ENCODE peak calls at places on chromosomes 5 and 9, in six cellular contexts. N, Y, T, S, R and F are unnamed samples.

GRCh38 chr5:177100714-177101121 is 14.0 kb downstream of the FGFR4 start:
- DNase-seq in N (no peak), Y (no peak), T (no peak), S (no peak), R (no peak), F (no peak)

GRCh38 chr5:74639538-74640449 is 734 bp downstream of the ENC1 start:
- DNase-seq in N (peak; percentile 46), Y (no peak), T (peak; percentile 64), S (no peak), R (no peak), F (peak; percentile 59)

GRCh38 chr9:116870566-116870965 is 183.5 kb downstream of the TRIM32 start:
- DNase-seq in N (no peak), Y (no peak), T (no peak), S (peak; percentile 96), R (no peak), F (peak; percentile 75)

GRCh38 chr9:85743290-85744128 is 1.8 kb upstream of the AGTPBP1 start:
- DNase-seq in N (peak; percentile 56), Y (no peak), T (peak; percentile 27), S (peak; percentile 90), R (peak; percentile 83), F (peak; percentile 22)

GRCh38 chr5:171264842-171265241 is 44.2 kb upstream of the TLX3 start:
- DNase-seq in N (no peak), Y (no peak), T (no peak), S (no peak), R (no peak), F (no peak)

GRCh38 chr9:133252301-133252776 is 22.7 kb downstream of the ABO start:
- DNase-seq in N (peak; percentile 95), Y (no peak), T (no peak), S (peak; percentile 19), R (no peak), F (peak; percentile 65)

GRCh38 chr9:131330814-131331600 is 41.5 kb downstream of the PLPP7 start:
- DNase-seq in N (no peak), Y (no peak), T (peak; percentile 40), S (no peak), R (no peak), F (no peak)

GRCh38 chr5:125274211-125274610 is 527.8 kb upstream of the ZNF608 start:
- DNase-seq in N (no peak), Y (no peak), T (no peak), S (no peak), R (no peak), F (no peak)

GRCh38 chr5:122835681-122836080 is 9.7 kb upstream of the SNX24 start:
- DNase-seq in N (no peak), Y (no peak), T (no peak), S (no peak), R (no peak), F (no peak)

GRCh38 chr5:12659675-12660074 is 755.4 kb upstream of the CTNND2 start:
- DNase-seq in N (no peak), Y (no peak), T (no peak), S (no peak), R (no peak), F (no peak)

GRCh38 chr5:157271740-157272271 is 5.9 kb downstream of the CYFIP2 start:
- DNase-seq in N (no peak), Y (no peak), T (peak; percentile 44), S (no peak), R (no peak), F (no peak)

GRCh38 chr5:97745817-97746216 is 562.8 kb upstream of the RIOK2 start:
- DNase-seq in N (no peak), Y (no peak), T (no peak), S (no peak), R (no peak), F (no peak)

GRCh38 chr5:85814596-85814995 is 803.1 kb upstream of the COX7C start:
- DNase-seq in N (no peak), Y (no peak), T (no peak), S (no peak), R (no peak), F (no peak)

GRCh38 chr9:137058651-137059234 is 4.9 kb upstream of the ENTPD2 start:
- DNase-seq in N (no peak), Y (no peak), T (no peak), S (no peak), R (no peak), F (no peak)

GRCh38 chr9:23438299-23438907 is 387.6 kb downstream of the ELAVL2 start:
- DNase-seq in N (peak; percentile 17), Y (no peak), T (no peak), S (no peak), R (no peak), F (no peak)

GRCh38 chr5:58755397-58755796 is 172.5 kb downstream of the RAB3C start:
- DNase-seq in N (no peak), Y (no peak), T (no peak), S (no peak), R (no peak), F (no peak)

GRCh38 chr5:74476197-74477081 is 164.1 kb downstream of the ENC1 start:
- DNase-seq in N (no peak), Y (no peak), T (no peak), S (no peak), R (no peak), F (no peak)

DNA sequence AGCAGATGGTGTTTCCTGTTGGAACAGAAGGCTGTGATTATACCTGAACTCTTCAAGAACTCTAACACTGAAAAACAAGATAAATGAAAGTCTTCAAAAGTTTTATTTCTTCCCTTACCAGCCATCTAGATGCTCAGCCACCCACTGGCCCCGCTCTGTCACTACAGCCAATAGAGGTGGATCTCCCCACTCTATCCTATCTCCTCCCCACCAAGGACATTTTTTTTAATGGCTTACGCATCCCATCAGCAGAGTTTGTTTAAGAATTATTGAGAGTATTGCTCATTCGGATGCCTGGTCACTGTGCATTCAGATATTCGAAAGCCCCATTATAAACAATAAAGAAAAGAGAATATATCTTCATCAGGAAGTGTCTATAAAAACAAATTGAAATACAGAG is 159.4 kb downstream of the RASEF start:
- DNase-seq in N (no peak), Y (no peak), T (no peak), S (no peak), R (no peak), F (no peak)
- TF ChIP-seq CTCF in N (no peak), Y (no peak), T (no peak), S (peak; percentile 20), R (peak; percentile 24), F (no peak)

GRCh38 chr5:108642170-108642906 is 105.4 kb upstream of the FER start:
- DNase-seq in N (peak; percentile 66), Y (peak; percentile 35), T (peak; percentile 37), S (peak; percentile 54), R (peak; percentile 26), F (peak; percentile 82)
- TF ChIP-seq CTCF in N (peak; percentile 77), Y (peak; percentile 95), T (peak; percentile 87), S (peak; percentile 96), R (peak; percentile 91), F (peak; percentile 93)

DNA sequence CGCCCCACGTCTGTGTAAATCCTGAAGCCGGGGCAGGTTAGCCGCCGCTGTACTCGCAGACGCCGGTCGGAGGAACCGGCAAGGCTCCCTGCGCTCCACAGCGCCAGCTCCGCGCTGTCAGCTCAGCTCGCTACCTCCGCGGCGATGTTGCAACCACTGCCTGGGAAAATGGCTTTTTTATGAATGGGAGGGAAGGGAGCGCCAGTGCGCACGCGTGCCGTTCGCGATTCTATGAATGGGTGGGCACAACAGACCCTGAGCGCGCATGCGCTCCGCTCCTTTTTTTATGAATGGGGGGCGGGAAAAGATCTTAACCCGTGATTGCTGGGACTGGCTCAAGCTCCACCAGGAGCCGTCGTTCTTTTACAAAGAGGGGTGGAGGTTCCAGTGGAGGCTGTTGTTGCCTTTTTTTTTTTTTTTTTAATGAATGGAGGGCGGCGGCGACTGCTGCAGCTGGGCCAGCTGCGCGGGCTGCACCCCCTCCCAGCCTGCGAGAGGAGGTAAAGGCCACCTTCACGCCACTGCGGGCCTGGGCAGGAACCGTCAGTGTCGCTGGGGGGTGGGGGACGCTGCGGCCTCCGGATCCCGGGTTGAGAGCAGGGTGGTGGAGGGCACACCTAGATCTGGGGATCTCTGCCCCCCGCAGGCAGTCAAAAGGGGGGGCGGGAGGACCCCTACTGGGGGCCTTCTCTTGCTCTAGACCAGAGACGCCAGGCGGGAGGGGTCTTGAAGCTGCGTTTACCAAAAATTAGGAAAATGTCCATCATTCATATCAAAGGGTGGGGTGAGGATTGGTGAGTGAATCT is at the start of gene SPRY4:
- DNase-seq in N (peak; percentile 94), Y (peak; percentile 96), T (peak; percentile 95), S (peak; percentile 98), R (peak; percentile 97), F (peak; percentile 97)
- TF ChIP-seq CTCF in N (no peak), Y (no peak), T (no peak), S (peak; percentile 29), R (no peak), F (no peak)

DNA sequence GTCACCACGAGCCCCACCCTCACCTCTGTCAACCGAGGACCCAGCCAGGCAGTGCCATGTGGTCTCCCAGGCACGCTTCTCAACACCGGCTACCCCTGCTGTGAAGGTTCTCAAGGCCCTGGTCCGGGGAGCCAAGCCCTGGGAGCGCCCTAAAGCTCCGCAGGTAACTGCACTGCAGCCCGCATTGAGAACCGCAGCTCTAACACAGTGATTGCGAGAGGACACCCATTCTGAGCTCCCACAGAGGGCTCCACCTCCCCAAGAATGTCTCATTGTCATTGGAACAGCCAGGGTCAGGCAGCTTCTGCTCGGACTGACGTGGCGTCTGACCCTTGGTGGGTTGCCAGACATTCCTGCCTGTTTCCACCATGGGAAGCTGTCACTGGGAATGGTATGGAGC is 88.3 kb downstream of the ANKRD33B start:
- DNase-seq in N (no peak), Y (no peak), T (no peak), S (no peak), R (no peak), F (no peak)
- TF ChIP-seq CTCF in N (no peak), Y (no peak), T (no peak), S (no peak), R (no peak), F (no peak)

GRCh38 chr5:14316471-14316870 is 173.3 kb downstream of the TRIO start:
- DNase-seq in N (no peak), Y (no peak), T (no peak), S (no peak), R (peak; percentile 45), F (no peak)

GRCh38 chr5:14309199-14309598 is 166.1 kb downstream of the TRIO start:
- DNase-seq in N (no peak), Y (no peak), T (no peak), S (no peak), R (no peak), F (no peak)

GRCh38 chr5:14319102-14319501 is 176.0 kb downstream of the TRIO start:
- DNase-seq in N (no peak), Y (no peak), T (no peak), S (no peak), R (no peak), F (no peak)

GRCh38 chr5:14309864-14310531 is 166.9 kb downstream of the TRIO start:
- DNase-seq in N (no peak), Y (no peak), T (no peak), S (no peak), R (no peak), F (no peak)

DNA sequence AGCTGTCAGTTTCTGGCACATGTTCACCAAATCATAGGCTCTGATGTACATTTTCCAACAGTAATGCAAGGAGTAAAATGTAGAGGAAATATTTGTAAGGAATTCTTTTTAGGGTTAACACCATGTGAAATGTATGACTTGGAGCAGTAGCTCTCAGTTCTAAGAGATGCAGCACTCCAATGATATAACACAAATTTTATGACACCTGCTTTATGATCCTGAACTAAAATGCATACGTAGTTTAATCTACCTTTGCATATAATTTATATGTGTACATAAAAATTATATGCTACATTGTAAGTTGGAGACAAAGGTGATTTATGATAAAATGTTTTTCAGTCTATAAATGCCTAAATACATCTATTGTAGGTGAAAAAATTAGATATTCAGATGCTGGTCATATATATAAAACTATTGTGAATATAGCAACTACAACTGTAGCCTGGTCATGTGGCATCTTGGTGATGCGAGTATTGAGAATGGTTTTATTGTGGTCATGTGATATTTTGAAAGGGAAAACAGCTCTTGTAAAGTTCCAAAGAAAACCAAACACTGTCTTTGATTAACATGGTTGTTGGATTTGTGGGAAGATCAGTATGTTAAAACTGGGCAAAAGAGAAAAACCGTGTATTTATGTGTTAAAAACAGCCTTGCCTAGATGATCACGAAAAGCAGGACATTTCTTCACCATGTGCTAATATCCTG is 171.0 kb downstream of the TRIO start:
- DNase-seq in N (no peak), Y (no peak), T (no peak), S (no peak), R (no peak), F (no peak)
- TF ChIP-seq CTCF in N (no peak), Y (no peak), T (no peak), S (no peak), R (no peak), F (no peak)